ENCODE peak calls at places on chromosomes 3 and 15, in six cellular contexts. Q, F, A, J, W and O are unnamed samples.

GRCh38 chr3:81743096-81744025 is 18.1 kb downstream of the GBE1 start:
- DNase-seq in F (peak), A (no peak), J (no peak), W (peak), Q (peak), O (no peak)

GRCh38 chr15:34812369-34812768 is 17.0 kb upstream of the ACTC1 start:
- DNase-seq in J (no peak), W (peak), F (no peak), A (no peak), Q (no peak), O (no peak)

GRCh38 chr15:69092159-69092558 is 68.3 kb upstream of the GLCE start:
- DNase-seq in W (peak), A (no peak), J (no peak), Q (no peak), F (no peak), O (no peak)

GRCh38 chr15:40787344-40787841 is 17.6 kb downstream of the C15orf62 start:
- DNase-seq in J (peak), A (peak), W (peak), Q (peak), F (peak), O (no peak)

GRCh38 chr3:52763466-52763865 is 7.3 kb downstream of the NEK4 start:
- DNase-seq in A (no peak), W (no peak), Q (no peak), F (no peak), J (no peak), O (peak)

GRCh38 chr15:78906310-78906608 is 33.6 kb downstream of the MORF4L1 start:
- DNase-seq in F (no peak), A (no peak), W (peak), J (no peak), Q (no peak), O (no peak)

GRCh38 chr3:124277516-124277890 is 285.6 kb upstream of the ROPN1 start:
- DNase-seq in A (no peak), F (no peak), J (no peak), Q (peak), W (no peak), O (peak)

GRCh38 chr3:150411971-150412370 is 3.9 kb downstream of the TSC22D2 start:
- DNase-seq in Q (no peak), W (no peak), A (no peak), F (no peak), J (no peak), O (no peak)

GRCh38 chr3:24128195-24129005 is 183.3 kb downstream of the NR1D2 start:
- DNase-seq in A (no peak), F (no peak), J (no peak), Q (no peak), W (peak), O (no peak)

GRCh38 chr3:72368331-72368975 is 479.8 kb downstream of the SHQ1 start:
- DNase-seq in J (no peak), F (no peak), A (no peak), W (no peak), Q (no peak), O (no peak)

GRCh38 chr3:63278171-63278999 is at the start of gene SYNPR:
- DNase-seq in F (no peak), Q (no peak), A (no peak), W (no peak), J (no peak), O (no peak)

GRCh38 chr3:54427951-54428871 is 305.9 kb downstream of the CACNA2D3 start:
- DNase-seq in Q (peak), F (peak), A (no peak), W (peak), J (peak), O (peak)

GRCh38 chr15:69394556-69395282 is 19.4 kb upstream of the KIF23 start:
- DNase-seq in J (peak), A (peak), Q (peak), F (no peak), W (peak), O (peak)

GRCh38 chr3:15007681-15008141 is 57.4 kb downstream of the MRPS25 start:
- DNase-seq in F (no peak), Q (no peak), J (no peak), A (no peak), W (peak), O (no peak)

GRCh38 chr15:39501366-39501765 is 79.5 kb upstream of the THBS1 start:
- DNase-seq in J (no peak), F (no peak), W (peak), Q (no peak), A (no peak), O (no peak)

GRCh38 chr3:136070953-136071949 is 105.7 kb downstream of the PPP2R3A start:
- DNase-seq in A (no peak), J (no peak), Q (no peak), F (no peak), W (peak), O (peak)

GRCh38 chr3:182921665-182922355 is 58.5 kb downstream of the DCUN1D1 start:
- DNase-seq in A (no peak), W (peak), Q (no peak), F (no peak), J (no peak), O (no peak)

GRCh38 chr3:52119056-52119455 is 35.2 kb downstream of the POC1A start:
- DNase-seq in W (no peak), J (no peak), A (no peak), Q (no peak), F (no peak), O (peak)

GRCh38 chr3:46021516-46021915 is 5.8 kb downstream of the XCR1 start:
- DNase-seq in F (no peak), W (no peak), Q (no peak), J (no peak), A (no peak), O (no peak)

GRCh38 chr3:125322166-125322565 is 53.0 kb downstream of the ZNF148 start:
- DNase-seq in Q (no peak), J (no peak), F (no peak), A (no peak), W (peak), O (no peak)

GRCh38 chr3:106560451-106560966 is 691.7 kb upstream of the CBLB start:
- DNase-seq in J (no peak), F (peak), A (no peak), Q (no peak), W (peak), O (no peak)

GRCh38 chr3:138861755-138862333 is 27.1 kb upstream of the PIK3CB start:
- DNase-seq in J (no peak), F (peak), A (no peak), W (peak), Q (no peak), O (no peak)

GRCh38 chr3:193842029-193842782 is 249.2 kb downstream of the OPA1 start:
- DNase-seq in A (no peak), F (no peak), Q (peak), W (no peak), J (no peak), O (no peak)

GRCh38 chr15:45667002-45667401 is 32.2 kb downstream of the SQOR start:
- DNase-seq in J (no peak), W (no peak), A (no peak), F (no peak), Q (no peak), O (no peak)

GRCh38 chr3:38782148-38782547 is 33.9 kb downstream of the SCN10A start:
- DNase-seq in F (no peak), A (no peak), Q (no peak), J (no peak), W (peak), O (no peak)